ENCODE peak calls at places on chromosomes 13 and 19, in four cellular contexts. F is GM12878, U is H1, X is HepG2. B is an unnamed sample.

GRCh38 chr13:26988059-26988769 is 183.4 kb downstream of the USP12 start:
- DNase-seq in F (no peak), U (no peak), X (peak; percentile 47), B (no peak)

GRCh38 chr13:27822873-27823311 is 30.6 kb downstream of the GSX1 start:
- DNase-seq in F (no peak), U (no peak), X (no peak), B (no peak)

GRCh38 chr19:11453468-11454341 is 18.3 kb downstream of the PRKCSH start:
- DNase-seq in F (no peak), U (peak; percentile 70), X (no peak), B (no peak)

GRCh38 chr13:108957369-108958012 is 328.1 kb downstream of the MYO16 start:
- DNase-seq in F (no peak), U (no peak), X (no peak), B (no peak)

GRCh38 chr13:30109471-30110135 is 197.7 kb downstream of the KATNAL1 start:
- DNase-seq in F (no peak), U (no peak), X (no peak), B (no peak)

GRCh38 chr13:101767096-101767495 is 314.6 kb downstream of the ITGBL1 start:
- DNase-seq in F (no peak), U (no peak), X (no peak), B (no peak)

GRCh38 chr13:34345601-34345939 is 527.6 kb downstream of the RFC3 start:
- DNase-seq in F (no peak), U (no peak), X (no peak), B (no peak)

GRCh38 chr19:54107876-54108490 is 5.3 kb downstream of the NDUFA3 start:
- DNase-seq in F (no peak), U (no peak), X (no peak), B (no peak)

GRCh38 chr19:13839938-13840750 is 36.8 kb upstream of the NANOS3 start:
- DNase-seq in F (no peak), U (no peak), X (no peak), B (no peak)

GRCh38 chr19:16268676-16269319 is 55.8 kb upstream of the KLF2 start:
- DNase-seq in F (no peak), U (no peak), X (no peak), B (no peak)

GRCh38 chr13:48500652-48501197 is 32.2 kb downstream of the RCBTB2 start:
- DNase-seq in F (no peak), U (no peak), X (peak; percentile 41), B (no peak)

GRCh38 chr19:19534556-19535265 is 3.4 kb upstream of the CILP2 start:
- DNase-seq in F (no peak), U (no peak), X (no peak), B (no peak)

GRCh38 chr19:19530889-19531288 is 2.2 kb downstream of the YJEFN3 start:
- DNase-seq in F (no peak), U (no peak), X (no peak), B (no peak)

GRCh38 chr19:19533826-19534225 is 4.2 kb upstream of the CILP2 start:
- DNase-seq in F (no peak), U (no peak), X (no peak), B (no peak)

GRCh38 chr19:19531951-19532805 is 3.5 kb downstream of the YJEFN3 start:
- DNase-seq in F (no peak), U (peak; percentile 97), X (peak; percentile 30), B (peak; percentile 47)

DNA sequence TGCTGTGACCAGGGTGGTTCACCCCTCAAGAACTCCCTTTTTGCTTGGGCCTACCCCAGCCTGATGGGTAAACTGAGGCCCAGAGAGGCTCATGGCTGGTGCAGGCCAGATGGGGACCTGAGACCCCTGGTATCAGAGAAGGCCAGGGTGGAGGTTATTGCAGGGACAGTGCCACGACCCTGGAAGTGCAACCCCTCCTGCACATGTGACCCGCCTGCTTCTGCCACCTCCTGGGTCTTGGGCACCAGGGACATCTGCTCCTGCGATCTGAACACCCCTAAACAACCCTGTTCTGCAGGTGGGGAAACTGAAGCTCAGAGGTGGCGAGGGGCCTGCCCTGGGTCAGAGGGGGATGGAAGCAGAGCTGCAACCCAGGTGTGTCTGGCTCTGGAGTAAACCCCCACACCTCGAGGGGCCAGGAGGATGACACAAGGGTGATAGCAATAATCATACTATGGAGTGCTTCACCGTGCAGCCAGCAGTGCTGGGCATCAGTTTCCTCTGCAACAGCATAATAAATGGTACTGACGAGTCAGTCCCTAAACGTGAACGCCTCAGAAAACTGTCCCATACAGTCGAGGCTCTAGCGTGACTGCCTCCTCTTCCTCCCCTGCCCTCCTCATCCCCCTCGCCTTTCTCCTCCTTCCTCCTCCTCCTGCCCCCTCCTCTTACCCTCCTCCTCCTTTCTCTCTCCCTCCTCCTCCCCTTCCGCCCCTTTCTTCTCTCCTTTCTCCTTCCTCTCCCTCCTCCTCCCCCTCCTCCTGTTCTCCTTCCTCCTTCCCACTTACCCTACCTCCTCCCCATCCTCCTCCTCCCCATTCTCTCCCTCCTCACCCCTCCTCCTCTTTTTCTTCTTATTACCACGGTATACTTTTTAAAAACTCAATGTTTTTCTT is 4.3 kb downstream of the YJEFN3 start:
- DNase-seq in F (no peak), U (no peak), X (no peak), B (no peak)
- H3K9ac ChIP-seq in F (no peak overlapping the region), U (no peak overlapping the region), X (no peak overlapping the region), B (peak overlapping the region; percentile 63)

DNA sequence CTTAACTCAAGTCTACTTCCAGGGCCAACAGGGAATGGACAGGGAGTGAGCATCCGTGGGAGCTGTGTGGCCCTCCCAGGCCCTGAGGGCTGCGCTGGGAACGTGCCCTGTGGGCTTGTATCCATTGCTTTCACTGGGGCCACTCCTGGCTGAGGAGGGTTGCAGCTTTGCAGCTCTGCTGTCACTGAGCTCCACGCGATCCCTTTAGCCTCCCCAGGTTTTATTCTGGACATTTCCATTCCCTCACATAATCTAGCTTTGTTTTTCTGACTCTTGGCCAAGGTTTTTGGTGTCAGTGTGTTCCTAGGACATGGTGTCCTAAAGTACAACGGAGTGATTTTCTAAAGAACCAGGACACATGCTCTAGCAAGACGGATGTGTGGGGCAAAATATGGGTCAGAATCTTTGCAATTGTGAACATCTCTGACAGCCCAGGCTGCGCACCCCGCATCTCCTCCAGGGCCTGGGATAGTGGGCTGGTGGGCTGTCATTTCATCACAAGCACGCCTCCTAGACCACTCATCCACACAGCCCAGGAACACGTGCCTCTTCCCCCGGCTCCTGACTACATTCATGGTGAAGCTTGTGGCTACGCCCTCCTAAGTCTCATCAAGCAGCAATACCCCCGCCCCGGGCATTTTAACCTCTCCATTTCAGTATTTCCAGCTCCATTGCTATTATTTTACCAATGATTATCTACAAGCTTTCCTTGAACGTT is 27.9 kb downstream of the GGACT start:
- DNase-seq in F (no peak), U (no peak), X (no peak), B (no peak)
- TF ChIP-seq ZNF274 in F (no peak), U (no peak), X (no peak), B (no peak)

GRCh38 chr19:32012886-32013635 is 332.3 kb upstream of the ZNF507 start:
- DNase-seq in F (no peak), U (peak; percentile 33), X (no peak), B (no peak)

GRCh38 chr19:32012206-32012605 is 333.2 kb upstream of the ZNF507 start:
- DNase-seq in F (no peak), U (peak; percentile 17), X (peak; percentile 13), B (no peak)

GRCh38 chr19:32010071-32010470 is 335.3 kb upstream of the ZNF507 start:
- DNase-seq in F (no peak), U (peak; percentile 7), X (no peak), B (no peak)
- TF ChIP-seq SUZ12 in F (no peak), U (no peak), X (no peak), B (no peak)

GRCh38 chr13:31761951-31762350 is 22.6 kb downstream of the RXFP2 start:
- DNase-seq in F (no peak), U (no peak), X (no peak), B (no peak)

GRCh38 chr13:31764556-31764955 is 25.2 kb downstream of the RXFP2 start:
- DNase-seq in F (no peak), U (no peak), X (no peak), B (no peak)

GRCh38 chr13:31767175-31767900 is 28.0 kb downstream of the RXFP2 start:
- DNase-seq in F (no peak), U (no peak), X (no peak), B (no peak)

GRCh38 chr13:31768351-31768750 is 29.0 kb downstream of the RXFP2 start:
- DNase-seq in F (no peak), U (no peak), X (no peak), B (no peak)

GRCh38 chr13:31765441-31765840 is 26.1 kb downstream of the RXFP2 start:
- DNase-seq in F (no peak), U (no peak), X (no peak), B (no peak)
- H3K9ac ChIP-seq in F (no peak overlapping the region), U (no peak overlapping the region), X (no peak overlapping the region), B (no peak overlapping the region)

B was measured in NT2/D1.